ENCODE peak calls at places on chromosome 18, in nine cellular contexts. Q, N, K, I, E, X, S, D and O are unnamed samples.

GRCh38 chr18:41618135-41618534 is 336.9 kb upstream of the PIK3C3 start:
- DNase-seq in Q (no peak), K (no peak), D (no peak), S (no peak), X (no peak), I (no peak), E (no peak), N (peak), O (no peak)

GRCh38 chr18:79476918-79477685 is 81.4 kb downstream of the NFATC1 start:
- DNase-seq in S (no peak), K (no peak), Q (no peak), D (no peak), E (no peak), I (no peak), N (peak), X (peak), O (no peak)

GRCh38 chr18:78639597-78639950 is 340.0 kb upstream of the SALL3 start:
- DNase-seq in D (no peak), Q (no peak), N (no peak), E (no peak), K (no peak), X (no peak), I (no peak), S (no peak), O (no peak)

GRCh38 chr18:10661333-10661732 is 135.5 kb downstream of the NAPG start:
- DNase-seq in X (no peak), S (peak), K (no peak), D (no peak), E (no peak), I (peak), Q (no peak), N (no peak), O (peak)

GRCh38 chr18:79801641-79802040 is 3.9 kb downstream of the KCNG2 start:
- DNase-seq in Q (no peak), D (no peak), S (no peak), X (no peak), N (no peak), I (no peak), K (no peak), E (no peak), O (no peak)

GRCh38 chr18:44786697-44787096 is 106.0 kb downstream of the SETBP1 start:
- DNase-seq in I (no peak), Q (no peak), N (no peak), K (no peak), D (no peak), X (no peak), S (no peak), E (no peak), O (no peak)

GRCh38 chr18:71116535-71116934 is 827.7 kb downstream of the SOCS6 start:
- DNase-seq in E (no peak), Q (peak), I (no peak), N (no peak), S (no peak), K (no peak), D (no peak), X (no peak), O (no peak)

GRCh38 chr18:23274638-23275482 is 139.6 kb downstream of the CABLES1 start:
- DNase-seq in E (no peak), K (no peak), N (no peak), X (no peak), Q (no peak), D (no peak), S (no peak), I (no peak), O (no peak)

GRCh38 chr18:23627964-23628363 is 34.7 kb downstream of the ANKRD29 start:
- DNase-seq in S (no peak), X (no peak), D (no peak), E (no peak), Q (no peak), I (no peak), K (no peak), N (peak), O (no peak)

GRCh38 chr18:24138884-24139616 is at the start of gene CABYR:
- DNase-seq in D (peak), I (peak), Q (peak), X (peak), S (peak), K (peak), E (peak), N (peak), O (peak)

GRCh38 chr18:34299828-34300227 is 75.1 kb upstream of the NOL4 start:
- DNase-seq in E (no peak), D (no peak), S (no peak), Q (no peak), N (no peak), I (no peak), K (no peak), X (no peak), O (no peak)

GRCh38 chr18:48752928-48753327 is 197.8 kb downstream of the SMAD7 start:
- DNase-seq in D (no peak), E (no peak), K (no peak), N (no peak), X (no peak), Q (no peak), S (no peak), I (no peak), O (no peak)

GRCh38 chr18:48751727-48752468 is 198.9 kb downstream of the SMAD7 start:
- DNase-seq in I (no peak), Q (no peak), D (no peak), E (no peak), N (no peak), K (no peak), S (no peak), X (no peak), O (no peak)

GRCh38 chr18:48752478-48752877 is 198.3 kb downstream of the SMAD7 start:
- DNase-seq in D (no peak), I (no peak), Q (no peak), E (no peak), N (no peak), X (no peak), K (no peak), S (no peak), O (no peak)

GRCh38 chr18:48750485-48751175 is 200.1 kb downstream of the SMAD7 start:
- DNase-seq in X (no peak), S (no peak), N (no peak), K (no peak), D (no peak), I (no peak), Q (no peak), E (no peak), O (no peak)

GRCh38 chr18:48749768-48750167 is 201.0 kb downstream of the SMAD7 start:
- DNase-seq in N (no peak), K (no peak), X (no peak), Q (peak), I (peak), D (no peak), S (peak), E (no peak), O (no peak)
- H3K9ac ChIP-seq in N (no peak), K (no peak), X (no peak), Q (no peak), I (no peak), D (no peak), S (no peak), E (no peak), O (peak)

DNA sequence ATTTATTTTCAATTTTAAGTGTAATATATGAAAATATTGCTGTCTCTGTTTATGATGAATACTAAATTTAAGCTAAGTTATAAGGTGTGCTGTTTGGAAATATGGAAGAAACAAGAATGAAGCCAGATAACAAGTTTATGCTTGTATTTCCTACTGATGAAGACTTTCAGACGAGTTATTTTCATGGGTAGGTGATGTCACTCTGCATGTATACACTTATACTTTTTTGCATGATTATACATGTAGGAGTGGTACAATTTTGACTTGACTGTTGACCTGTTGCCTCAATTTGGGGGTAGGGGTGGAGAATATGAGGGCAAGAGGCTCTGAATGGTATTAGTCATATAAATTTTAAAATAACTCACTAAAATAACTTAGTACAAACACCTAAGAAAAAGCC is 133.7 kb downstream of the HAUS1 start:
- DNase-seq in I (no peak), Q (no peak), E (no peak), S (no peak), N (no peak), K (no peak), X (no peak), D (no peak), O (no peak)
- H3K27ac ChIP-seq in I (no peak), Q (no peak), E (no peak), S (no peak), N (no peak), K (no peak), X (no peak), D (no peak), O (no peak)

GRCh38 chr18:48836806-48837615 is 113.8 kb downstream of the SMAD7 start:
- DNase-seq in Q (no peak), N (no peak), I (no peak), E (no peak), K (no peak), X (no peak), D (no peak), S (no peak), O (no peak)

GRCh38 chr18:48838166-48838775 is 112.5 kb downstream of the SMAD7 start:
- DNase-seq in I (no peak), E (no peak), Q (no peak), N (no peak), S (no peak), D (no peak), X (no peak), K (no peak), O (no peak)

GRCh38 chr18:48836231-48836805 is 114.4 kb downstream of the SMAD7 start:
- DNase-seq in S (no peak), Q (no peak), D (no peak), K (no peak), E (no peak), N (no peak), I (no peak), X (no peak), O (no peak)

GRCh38 chr18:48838921-48839818 is 111.6 kb downstream of the SMAD7 start:
- DNase-seq in K (no peak), X (no peak), Q (no peak), I (peak), D (no peak), E (no peak), S (peak), N (peak), O (peak)

GRCh38 chr18:48837676-48838075 is 113.1 kb downstream of the SMAD7 start:
- DNase-seq in Q (no peak), X (no peak), D (no peak), N (no peak), E (no peak), S (no peak), K (no peak), I (no peak), O (no peak)
- H3K9ac ChIP-seq in Q (no peak), X (no peak), D (no peak), N (no peak), E (no peak), S (no peak), K (no peak), I (no peak), O (no peak)

GRCh38 chr18:3713708-3714107 is 263.7 kb downstream of the TGIF1 start:
- DNase-seq in X (no peak), K (no peak), N (no peak), D (no peak), Q (no peak), I (no peak), E (no peak), S (no peak), O (no peak)

GRCh38 chr18:3709166-3709565 is 259.2 kb downstream of the TGIF1 start:
- DNase-seq in S (no peak), E (no peak), X (no peak), K (no peak), I (no peak), D (no peak), Q (no peak), N (no peak), O (no peak)

GRCh38 chr18:3713166-3713565 is 263.2 kb downstream of the TGIF1 start:
- DNase-seq in N (no peak), D (no peak), E (no peak), Q (no peak), S (no peak), I (no peak), X (no peak), K (no peak), O (no peak)

GRCh38 chr18:3712485-3712884 is 262.5 kb downstream of the TGIF1 start:
- DNase-seq in Q (no peak), S (no peak), D (no peak), N (no peak), X (no peak), I (no peak), E (no peak), K (no peak), O (no peak)

DNA sequence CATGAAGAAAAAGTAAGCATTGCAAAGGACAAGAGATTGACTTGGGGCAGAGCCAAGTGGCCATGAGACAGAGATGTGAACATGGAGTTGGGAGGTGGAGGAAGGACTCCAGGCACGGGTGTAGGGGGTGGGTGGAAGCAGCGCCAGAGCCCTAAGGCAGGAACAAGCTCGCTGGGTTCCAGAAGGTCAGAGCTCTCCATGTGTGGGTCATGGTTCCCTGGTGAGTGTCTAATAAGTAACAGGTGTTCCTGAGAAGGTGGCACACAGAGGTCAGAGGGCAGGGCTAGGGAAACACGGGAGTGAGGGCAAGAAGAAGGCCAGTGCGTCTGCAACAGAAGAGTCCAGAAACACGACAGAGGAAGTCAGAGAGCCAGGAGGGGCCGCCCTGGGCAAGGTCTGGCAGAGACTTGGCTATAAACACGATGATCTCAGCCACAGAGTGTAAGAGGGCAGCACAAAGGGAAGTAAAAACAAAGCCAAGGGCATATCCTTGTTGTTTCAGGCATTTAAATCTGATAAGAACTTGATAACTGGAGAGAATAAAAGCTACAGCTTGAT is 260.8 kb downstream of the TGIF1 start:
- DNase-seq in K (no peak), S (peak), D (no peak), I (no peak), Q (peak), X (no peak), E (no peak), N (peak), O (no peak)
- H3K27ac ChIP-seq in K (no peak), S (no peak), D (no peak), I (no peak), Q (peak), X (no peak), E (no peak), N (no peak), O (no peak)

DNA sequence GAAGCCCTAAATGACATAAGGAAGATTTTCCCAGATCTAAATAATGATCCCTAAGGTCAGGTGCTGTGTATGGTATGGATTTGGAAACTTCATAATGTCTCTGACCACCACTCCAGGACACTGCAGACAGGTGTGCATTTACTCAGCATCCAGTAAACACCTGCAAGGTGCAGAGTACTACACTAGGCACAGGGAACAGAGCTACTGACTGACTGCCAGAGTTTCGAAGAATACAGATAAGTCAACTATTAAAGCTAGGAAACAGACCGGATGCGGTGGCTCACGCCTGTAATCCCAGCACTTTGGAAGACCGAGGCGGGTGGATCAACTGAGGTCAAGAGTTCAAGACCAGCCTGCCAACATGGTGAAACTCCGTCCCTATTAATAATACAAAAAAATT is 65.0 kb downstream of the ATP8B1 start:
- DNase-seq in E (no peak), X (peak), S (no peak), D (no peak), I (no peak), Q (no peak), N (no peak), K (no peak), O (no peak)
- H3K9ac ChIP-seq in E (no peak), X (peak), S (no peak), D (no peak), I (no peak), Q (no peak), N (no peak), K (no peak), O (peak)

GRCh38 chr18:8800041-8800441 is 94.7 kb downstream of the MTCL1 start:
- DNase-seq in X (no peak), D (no peak), I (peak), K (no peak), N (no peak), S (peak), E (no peak), Q (no peak), O (no peak)

GRCh38 chr18:8798996-8799395 is 93.6 kb downstream of the MTCL1 start:
- DNase-seq in S (peak), K (no peak), E (no peak), N (peak), I (no peak), X (no peak), D (no peak), Q (no peak), O (peak)

GRCh38 chr18:8800876-8801262 is 95.5 kb downstream of the MTCL1 start:
- DNase-seq in I (no peak), Q (no peak), N (no peak), D (no peak), S (no peak), K (no peak), X (no peak), E (no peak), O (no peak)

GRCh38 chr18:8800445-8800844 is 95.1 kb downstream of the MTCL1 start:
- DNase-seq in K (peak), I (peak), X (no peak), E (no peak), Q (peak), D (no peak), S (peak), N (peak), O (peak)

GRCh38 chr18:8799593-8799992 is 94.2 kb downstream of the MTCL1 start:
- DNase-seq in X (no peak), D (no peak), E (no peak), Q (no peak), K (no peak), N (no peak), I (peak), S (no peak), O (no peak)
- H3K27ac ChIP-seq in X (no peak), D (peak), E (no peak), Q (peak), K (peak), N (peak), I (peak), S (peak), O (peak)

GRCh38 chr18:59742325-59743111 is 45.3 kb upstream of the CCBE1 start:
- DNase-seq in X (no peak), I (peak), K (no peak), Q (no peak), E (no peak), D (no peak), N (peak), S (peak), O (peak)
- H3K9ac ChIP-seq in X (no peak), I (no peak), K (no peak), Q (no peak), E (no peak), D (no peak), N (no peak), S (no peak), O (no peak)